ENCODE peak calls at places on chromosome 7, in nine cellular contexts. One of them, this sample, is unnamed.

GRCh38 chr7:69687739-69688431 is 89.6 kb downstream of the AUTS2 start:
- DNase-seq in NCI-H2081: peak
- DNase-seq in naive thymus-derived CD4-positive, alpha-beta T cell: no peak
- DNase-seq in activated T-cell treated with anti-CD3 and anti-CD28 coated beads for 24 hours: no peak
- DNase-seq in neural crest cell: no peak
- DNase-seq in HepG2: no peak
- DNase-seq in NAMALWA: no peak
- DNase-seq in GDM1: no peak
- DNase-seq in skeletal muscle cell: no peak
- DNase-seq in this sample: no peak

GRCh38 chr7:80159802-80160201 is 25.2 kb downstream of the GNAI1 start:
- DNase-seq in GDM1: no peak
- DNase-seq in NCI-H2081: no peak
- DNase-seq in skeletal muscle cell: no peak
- DNase-seq in activated T-cell treated with anti-CD3 and anti-CD28 coated beads for 24 hours: no peak
- DNase-seq in HepG2: no peak
- DNase-seq in naive thymus-derived CD4-positive, alpha-beta T cell: no peak
- DNase-seq in NAMALWA: no peak
- DNase-seq in neural crest cell: no peak
- DNase-seq in this sample: no peak

GRCh38 chr7:124800386-124800785 is 34.8 kb upstream of the GPR37 start:
- DNase-seq in GDM1: no peak
- DNase-seq in HepG2: no peak
- DNase-seq in NCI-H2081: no peak
- DNase-seq in neural crest cell: no peak
- DNase-seq in NAMALWA: no peak
- DNase-seq in naive thymus-derived CD4-positive, alpha-beta T cell: no peak
- DNase-seq in skeletal muscle cell: no peak
- DNase-seq in activated T-cell treated with anti-CD3 and anti-CD28 coated beads for 24 hours: no peak
- DNase-seq in this sample: no peak

GRCh38 chr7:108420482-108420908 is 35.7 kb downstream of the NRCAM start:
- DNase-seq in NCI-H2081: no peak
- DNase-seq in HepG2: no peak
- DNase-seq in skeletal muscle cell: no peak
- DNase-seq in naive thymus-derived CD4-positive, alpha-beta T cell: no peak
- DNase-seq in neural crest cell: no peak
- DNase-seq in NAMALWA: no peak
- DNase-seq in activated T-cell treated with anti-CD3 and anti-CD28 coated beads for 24 hours: no peak
- DNase-seq in GDM1: no peak
- DNase-seq in this sample: no peak

GRCh38 chr7:1421020-1421790 is 38.1 kb downstream of the MICALL2 start:
- DNase-seq in activated T-cell treated with anti-CD3 and anti-CD28 coated beads for 24 hours: no peak
- DNase-seq in NAMALWA: no peak
- DNase-seq in skeletal muscle cell: no peak
- DNase-seq in GDM1: no peak
- DNase-seq in HepG2: no peak
- DNase-seq in naive thymus-derived CD4-positive, alpha-beta T cell: no peak
- DNase-seq in NCI-H2081: no peak
- DNase-seq in neural crest cell: no peak
- DNase-seq in this sample: no peak

GRCh38 chr7:3162286-3162685 is 118.6 kb upstream of the CARD11 start:
- DNase-seq in neural crest cell: no peak
- DNase-seq in naive thymus-derived CD4-positive, alpha-beta T cell: no peak
- DNase-seq in activated T-cell treated with anti-CD3 and anti-CD28 coated beads for 24 hours: no peak
- DNase-seq in GDM1: peak
- DNase-seq in skeletal muscle cell: no peak
- DNase-seq in NAMALWA: peak
- DNase-seq in NCI-H2081: no peak
- DNase-seq in HepG2: no peak
- DNase-seq in this sample: no peak

GRCh38 chr7:4805110-4805978 is 29.9 kb downstream of the AP5Z1 start:
- DNase-seq in NAMALWA: no peak
- DNase-seq in neural crest cell: no peak
- DNase-seq in GDM1: no peak
- DNase-seq in activated T-cell treated with anti-CD3 and anti-CD28 coated beads for 24 hours: no peak
- DNase-seq in HepG2: no peak
- DNase-seq in skeletal muscle cell: no peak
- DNase-seq in NCI-H2081: no peak
- DNase-seq in naive thymus-derived CD4-positive, alpha-beta T cell: no peak
- DNase-seq in this sample: no peak

GRCh38 chr7:48522692-48523091 is 351.4 kb downstream of the ABCA13 start:
- DNase-seq in skeletal muscle cell: no peak
- DNase-seq in NCI-H2081: no peak
- DNase-seq in NAMALWA: no peak
- DNase-seq in neural crest cell: no peak
- DNase-seq in HepG2: no peak
- DNase-seq in naive thymus-derived CD4-positive, alpha-beta T cell: no peak
- DNase-seq in activated T-cell treated with anti-CD3 and anti-CD28 coated beads for 24 hours: no peak
- DNase-seq in GDM1: no peak
- DNase-seq in this sample: no peak

GRCh38 chr7:26483843-26484242 is 192.2 kb downstream of the SNX10 start:
- DNase-seq in activated T-cell treated with anti-CD3 and anti-CD28 coated beads for 24 hours: no peak
- DNase-seq in GDM1: no peak
- DNase-seq in skeletal muscle cell: no peak
- DNase-seq in neural crest cell: no peak
- DNase-seq in NAMALWA: no peak
- DNase-seq in naive thymus-derived CD4-positive, alpha-beta T cell: no peak
- DNase-seq in NCI-H2081: no peak
- DNase-seq in HepG2: no peak
- DNase-seq in this sample: no peak

GRCh38 chr7:157519798-157520244 is 183.0 kb downstream of the DNAJB6 start:
- DNase-seq in NAMALWA: no peak
- DNase-seq in activated T-cell treated with anti-CD3 and anti-CD28 coated beads for 24 hours: no peak
- DNase-seq in skeletal muscle cell: no peak
- DNase-seq in neural crest cell: no peak
- DNase-seq in NCI-H2081: no peak
- DNase-seq in naive thymus-derived CD4-positive, alpha-beta T cell: no peak
- DNase-seq in GDM1: no peak
- DNase-seq in HepG2: no peak
- DNase-seq in this sample: no peak

GRCh38 chr7:13047061-13047460 is 359.6 kb downstream of the ARL4A start:
- DNase-seq in activated T-cell treated with anti-CD3 and anti-CD28 coated beads for 24 hours: no peak
- DNase-seq in NAMALWA: peak
- DNase-seq in HepG2: no peak
- DNase-seq in NCI-H2081: no peak
- DNase-seq in skeletal muscle cell: no peak
- DNase-seq in GDM1: no peak
- DNase-seq in naive thymus-derived CD4-positive, alpha-beta T cell: no peak
- DNase-seq in neural crest cell: no peak
- DNase-seq in this sample: no peak